ENCODE peak calls at places on chromosomes 12 and 14, in nine cellular contexts. One of them, this sample, is unnamed.
A peak's percentile ranks its signal among the peaks of the same experiment; 100 is the strongest.

GRCh38 chr12:80282761-80283160 is 161.3 kb upstream of the PTPRQ start:
- DNase-seq in endothelial cell of umbilical vein: no peak
- DNase-seq in heart left ventricle: no peak
- DNase-seq in spleen: no peak
- DNase-seq in heart right ventricle: no peak
- DNase-seq in psoas muscle: no peak
- DNase-seq in tibial nerve: no peak
- DNase-seq in CD4-positive, CD25-positive, alpha-beta regulatory T cell: no peak
- DNase-seq in neural progenitor cell: no peak
- DNase-seq in this sample: no peak

GRCh38 chr12:88471641-88472040 is 108.6 kb downstream of the KITLG start:
- DNase-seq in endothelial cell of umbilical vein: no peak
- DNase-seq in psoas muscle: peak; percentile 14
- DNase-seq in heart right ventricle: no peak
- DNase-seq in neural progenitor cell: peak; percentile 77
- DNase-seq in spleen: no peak
- DNase-seq in CD4-positive, CD25-positive, alpha-beta regulatory T cell: no peak
- DNase-seq in tibial nerve: no peak
- DNase-seq in heart left ventricle: no peak
- DNase-seq in this sample: no peak

GRCh38 chr14:59356298-59356697 is 108.9 kb downstream of the GPR135 start:
- DNase-seq in tibial nerve: no peak
- DNase-seq in neural progenitor cell: no peak
- DNase-seq in heart right ventricle: no peak
- DNase-seq in endothelial cell of umbilical vein: no peak
- DNase-seq in CD4-positive, CD25-positive, alpha-beta regulatory T cell: no peak
- DNase-seq in spleen: no peak
- DNase-seq in psoas muscle: no peak
- DNase-seq in heart left ventricle: no peak
- DNase-seq in this sample: no peak

GRCh38 chr14:86654558-86655184 is 1124.7 kb downstream of the FLRT2 start:
- DNase-seq in psoas muscle: no peak
- DNase-seq in neural progenitor cell: peak; percentile 81
- DNase-seq in endothelial cell of umbilical vein: no peak
- DNase-seq in CD4-positive, CD25-positive, alpha-beta regulatory T cell: peak; percentile 16
- DNase-seq in spleen: no peak
- DNase-seq in heart left ventricle: no peak
- DNase-seq in tibial nerve: peak; percentile 61
- DNase-seq in heart right ventricle: peak; percentile 21
- DNase-seq in this sample: no peak

GRCh38 chr12:857611-858010 is 91.9 kb downstream of the RAD52 start:
- DNase-seq in heart right ventricle: no peak
- DNase-seq in spleen: no peak
- DNase-seq in CD4-positive, CD25-positive, alpha-beta regulatory T cell: no peak
- DNase-seq in tibial nerve: peak; percentile 33
- DNase-seq in neural progenitor cell: no peak
- DNase-seq in psoas muscle: peak; percentile 64
- DNase-seq in heart left ventricle: no peak
- DNase-seq in endothelial cell of umbilical vein: no peak
- DNase-seq in this sample: no peak

GRCh38 chr14:66359500-66359899 is 126.7 kb upstream of the CCDC196 start:
- DNase-seq in heart right ventricle: no peak
- DNase-seq in CD4-positive, CD25-positive, alpha-beta regulatory T cell: peak; percentile 71
- DNase-seq in neural progenitor cell: peak; percentile 79
- DNase-seq in endothelial cell of umbilical vein: peak; percentile 48
- DNase-seq in spleen: no peak
- DNase-seq in tibial nerve: no peak
- DNase-seq in heart left ventricle: no peak
- DNase-seq in psoas muscle: no peak
- DNase-seq in this sample: no peak

GRCh38 chr14:32933623-32933942 is 5.1 kb upstream of the NPAS3 start:
- DNase-seq in psoas muscle: no peak
- DNase-seq in heart right ventricle: no peak
- DNase-seq in spleen: no peak
- DNase-seq in endothelial cell of umbilical vein: no peak
- DNase-seq in CD4-positive, CD25-positive, alpha-beta regulatory T cell: no peak
- DNase-seq in neural progenitor cell: peak; percentile 58
- DNase-seq in tibial nerve: no peak
- DNase-seq in heart left ventricle: no peak
- DNase-seq in this sample: no peak

GRCh38 chr14:102187583-102188001 is 47.9 kb downstream of the WDR20 start:
- DNase-seq in psoas muscle: no peak
- DNase-seq in endothelial cell of umbilical vein: no peak
- DNase-seq in heart right ventricle: no peak
- DNase-seq in spleen: no peak
- DNase-seq in CD4-positive, CD25-positive, alpha-beta regulatory T cell: no peak
- DNase-seq in neural progenitor cell: no peak
- DNase-seq in tibial nerve: no peak
- DNase-seq in heart left ventricle: no peak
- DNase-seq in this sample: no peak

GRCh38 chr12:113422030-113422900 is at the start of gene SDSL:
- DNase-seq in spleen: peak; percentile 84
- DNase-seq in endothelial cell of umbilical vein: peak; percentile 58
- DNase-seq in heart right ventricle: peak; percentile 56
- DNase-seq in CD4-positive, CD25-positive, alpha-beta regulatory T cell: peak; percentile 15
- DNase-seq in heart left ventricle: peak; percentile 71
- DNase-seq in neural progenitor cell: peak; percentile 64
- DNase-seq in psoas muscle: peak; percentile 60
- DNase-seq in tibial nerve: peak; percentile 56
- DNase-seq in this sample: peak; percentile 25

GRCh38 chr12:18578191-18578590 is 159.6 kb downstream of the PLCZ1 start:
- DNase-seq in psoas muscle: no peak
- DNase-seq in heart right ventricle: no peak
- DNase-seq in tibial nerve: no peak
- DNase-seq in endothelial cell of umbilical vein: no peak
- DNase-seq in neural progenitor cell: no peak
- DNase-seq in spleen: no peak
- DNase-seq in CD4-positive, CD25-positive, alpha-beta regulatory T cell: no peak
- DNase-seq in heart left ventricle: no peak
- DNase-seq in this sample: no peak

GRCh38 chr14:55389330-55389729 is 22.3 kb downstream of the ATG14 start:
- DNase-seq in psoas muscle: no peak
- DNase-seq in endothelial cell of umbilical vein: no peak
- DNase-seq in heart left ventricle: no peak
- DNase-seq in neural progenitor cell: no peak
- DNase-seq in heart right ventricle: no peak
- DNase-seq in tibial nerve: no peak
- DNase-seq in spleen: no peak
- DNase-seq in CD4-positive, CD25-positive, alpha-beta regulatory T cell: no peak
- DNase-seq in this sample: no peak

GRCh38 chr12:1797991-1798733 is 22.2 kb upstream of the LRTM2 start:
- DNase-seq in tibial nerve: no peak
- DNase-seq in spleen: peak; percentile 85
- DNase-seq in heart right ventricle: no peak
- DNase-seq in CD4-positive, CD25-positive, alpha-beta regulatory T cell: no peak
- DNase-seq in endothelial cell of umbilical vein: no peak
- DNase-seq in psoas muscle: no peak
- DNase-seq in neural progenitor cell: no peak
- DNase-seq in heart left ventricle: peak; percentile 55
- DNase-seq in this sample: no peak

GRCh38 chr12:116959845-116960514 is 49.2 kb downstream of the FBXW8 start:
- DNase-seq in psoas muscle: no peak
- DNase-seq in spleen: no peak
- DNase-seq in tibial nerve: no peak
- DNase-seq in heart right ventricle: no peak
- DNase-seq in CD4-positive, CD25-positive, alpha-beta regulatory T cell: peak; percentile 91
- DNase-seq in neural progenitor cell: no peak
- DNase-seq in heart left ventricle: no peak
- DNase-seq in endothelial cell of umbilical vein: no peak
- DNase-seq in this sample: no peak

GRCh38 chr14:75989134-75989533 is 3.6 kb downstream of the IFT43 start:
- DNase-seq in heart right ventricle: no peak
- DNase-seq in CD4-positive, CD25-positive, alpha-beta regulatory T cell: no peak
- DNase-seq in tibial nerve: peak; percentile 65
- DNase-seq in psoas muscle: no peak
- DNase-seq in neural progenitor cell: no peak
- DNase-seq in heart left ventricle: no peak
- DNase-seq in endothelial cell of umbilical vein: peak; percentile 97
- DNase-seq in spleen: no peak
- DNase-seq in this sample: no peak

GRCh38 chr14:26841361-26841760 is 243.5 kb upstream of the NOVA1 start:
- DNase-seq in endothelial cell of umbilical vein: peak; percentile 51
- DNase-seq in tibial nerve: no peak
- DNase-seq in neural progenitor cell: no peak
- DNase-seq in heart right ventricle: no peak
- DNase-seq in spleen: no peak
- DNase-seq in psoas muscle: no peak
- DNase-seq in CD4-positive, CD25-positive, alpha-beta regulatory T cell: no peak
- DNase-seq in heart left ventricle: no peak
- DNase-seq in this sample: no peak

GRCh38 chr14:59346329-59346728 is 118.9 kb downstream of the GPR135 start:
- DNase-seq in spleen: no peak
- DNase-seq in endothelial cell of umbilical vein: no peak
- DNase-seq in CD4-positive, CD25-positive, alpha-beta regulatory T cell: no peak
- DNase-seq in tibial nerve: no peak
- DNase-seq in heart left ventricle: no peak
- DNase-seq in neural progenitor cell: no peak
- DNase-seq in heart right ventricle: no peak
- DNase-seq in psoas muscle: no peak
- DNase-seq in this sample: no peak

GRCh38 chr12:66467932-66468331 is 165.6 kb downstream of the HELB start:
- DNase-seq in heart right ventricle: no peak
- DNase-seq in heart left ventricle: no peak
- DNase-seq in tibial nerve: no peak
- DNase-seq in neural progenitor cell: no peak
- DNase-seq in spleen: no peak
- DNase-seq in endothelial cell of umbilical vein: no peak
- DNase-seq in CD4-positive, CD25-positive, alpha-beta regulatory T cell: peak; percentile 6
- DNase-seq in psoas muscle: no peak
- DNase-seq in this sample: no peak

GRCh38 chr14:51873221-51873893 is 12.9 kb downstream of the GNG2 start:
- DNase-seq in neural progenitor cell: no peak
- DNase-seq in spleen: no peak
- DNase-seq in endothelial cell of umbilical vein: peak; percentile 87
- DNase-seq in heart left ventricle: no peak
- DNase-seq in tibial nerve: no peak
- DNase-seq in CD4-positive, CD25-positive, alpha-beta regulatory T cell: peak; percentile 78
- DNase-seq in heart right ventricle: no peak
- DNase-seq in psoas muscle: no peak
- DNase-seq in this sample: no peak

GRCh38 chr12:6866163-6866919 is 990 bp upstream of the TPI1 start:
- DNase-seq in heart right ventricle: no peak
- DNase-seq in tibial nerve: no peak
- DNase-seq in CD4-positive, CD25-positive, alpha-beta regulatory T cell: no peak
- DNase-seq in spleen: peak; percentile 83
- DNase-seq in heart left ventricle: no peak
- DNase-seq in endothelial cell of umbilical vein: no peak
- DNase-seq in psoas muscle: no peak
- DNase-seq in neural progenitor cell: peak; percentile 31
- DNase-seq in this sample: no peak
- H3K4me3 ChIP-seq in heart right ventricle: peak overlapping the region; percentile 96
- H3K4me3 ChIP-seq in tibial nerve: peak overlapping the region; percentile 95
- H3K4me3 ChIP-seq in CD4-positive, CD25-positive, alpha-beta regulatory T cell: no peak overlapping the region
- H3K4me3 ChIP-seq in spleen: no peak overlapping the region
- H3K4me3 ChIP-seq in heart left ventricle: peak overlapping the region; percentile 100
- H3K4me3 ChIP-seq in endothelial cell of umbilical vein: no peak overlapping the region
- H3K4me3 ChIP-seq in psoas muscle: peak overlapping the region; percentile 94
- H3K4me3 ChIP-seq in neural progenitor cell: peak overlapping the region; percentile 96
- H3K4me3 ChIP-seq in this sample: peak overlapping the region; percentile 99

GRCh38 chr12:109144224-109144623 is 27.8 kb downstream of the ACACB start:
- DNase-seq in psoas muscle: no peak
- DNase-seq in spleen: no peak
- DNase-seq in neural progenitor cell: no peak
- DNase-seq in endothelial cell of umbilical vein: no peak
- DNase-seq in tibial nerve: no peak
- DNase-seq in heart right ventricle: no peak
- DNase-seq in heart left ventricle: no peak
- DNase-seq in CD4-positive, CD25-positive, alpha-beta regulatory T cell: no peak
- DNase-seq in this sample: no peak
- H3K4me1 ChIP-seq in psoas muscle: peaks cover 77% of the 10 kb centered on the region
- H3K4me1 ChIP-seq in spleen: no peaks in the 10 kb centered on the region
- H3K4me1 ChIP-seq in neural progenitor cell: no peaks in the 10 kb centered on the region
- H3K4me1 ChIP-seq in endothelial cell of umbilical vein: no peaks in the 10 kb centered on the region
- H3K4me1 ChIP-seq in tibial nerve: no peaks in the 10 kb centered on the region
- H3K4me1 ChIP-seq in heart right ventricle: peaks cover 28% of the 10 kb centered on the region
- H3K4me1 ChIP-seq in heart left ventricle: peaks cover 76% of the 10 kb centered on the region
- H3K4me1 ChIP-seq in CD4-positive, CD25-positive, alpha-beta regulatory T cell: no peaks in the 10 kb centered on the region
- H3K4me1 ChIP-seq in this sample: peaks cover 5% of the 10 kb centered on the region

GRCh38 chr12:100656141-100656540 is 82.7 kb downstream of the GAS2L3 start:
- DNase-seq in heart left ventricle: no peak
- DNase-seq in neural progenitor cell: no peak
- DNase-seq in endothelial cell of umbilical vein: no peak
- DNase-seq in heart right ventricle: no peak
- DNase-seq in psoas muscle: no peak
- DNase-seq in tibial nerve: no peak
- DNase-seq in spleen: no peak
- DNase-seq in CD4-positive, CD25-positive, alpha-beta regulatory T cell: no peak
- DNase-seq in this sample: no peak

GRCh38 chr12:100666588-100666987 is 93.1 kb downstream of the GAS2L3 start:
- DNase-seq in heart left ventricle: no peak
- DNase-seq in CD4-positive, CD25-positive, alpha-beta regulatory T cell: no peak
- DNase-seq in psoas muscle: no peak
- DNase-seq in endothelial cell of umbilical vein: no peak
- DNase-seq in neural progenitor cell: peak; percentile 31
- DNase-seq in spleen: no peak
- DNase-seq in heart right ventricle: no peak
- DNase-seq in tibial nerve: no peak
- DNase-seq in this sample: no peak

GRCh38 chr12:100656806-100657205 is 83.3 kb downstream of the GAS2L3 start:
- DNase-seq in endothelial cell of umbilical vein: no peak
- DNase-seq in neural progenitor cell: peak; percentile 67
- DNase-seq in psoas muscle: no peak
- DNase-seq in CD4-positive, CD25-positive, alpha-beta regulatory T cell: no peak
- DNase-seq in heart left ventricle: no peak
- DNase-seq in spleen: no peak
- DNase-seq in heart right ventricle: no peak
- DNase-seq in tibial nerve: no peak
- DNase-seq in this sample: no peak

DNA sequence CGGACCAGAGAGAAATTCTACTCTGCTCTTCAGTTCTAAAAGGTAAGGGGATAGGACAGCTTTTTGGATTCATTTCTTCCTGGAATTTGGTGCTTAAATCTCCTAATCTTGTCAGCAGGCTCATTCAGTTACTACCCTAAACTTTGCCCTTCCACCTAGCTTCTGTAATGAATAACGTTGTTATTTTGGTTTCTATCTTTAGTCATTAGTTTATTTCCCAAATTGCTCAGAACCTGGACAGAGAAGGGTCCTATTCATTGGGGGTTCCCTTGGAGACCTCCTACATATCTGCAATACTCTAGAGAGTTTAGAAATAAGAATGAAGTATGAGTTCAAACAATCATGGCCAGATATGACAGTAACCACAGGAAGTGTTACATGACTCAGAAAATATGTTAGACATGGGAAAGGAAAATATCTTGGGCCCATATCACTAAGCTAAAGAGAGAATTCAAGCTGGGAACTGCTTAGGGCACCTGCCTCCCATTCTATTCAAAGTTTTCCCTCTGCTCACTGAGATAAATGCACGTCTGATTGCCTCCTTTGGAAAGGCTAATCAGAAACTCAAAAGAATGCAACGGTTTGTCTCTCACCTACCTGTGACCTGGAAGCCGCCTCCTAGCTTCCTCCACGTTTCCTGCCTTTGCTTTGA is 87.9 kb downstream of the GAS2L3 start:
- DNase-seq in tibial nerve: no peak
- DNase-seq in psoas muscle: no peak
- DNase-seq in heart left ventricle: no peak
- DNase-seq in heart right ventricle: no peak
- DNase-seq in neural progenitor cell: no peak
- DNase-seq in spleen: no peak
- DNase-seq in CD4-positive, CD25-positive, alpha-beta regulatory T cell: no peak
- DNase-seq in endothelial cell of umbilical vein: peak; percentile 3
- DNase-seq in this sample: no peak
- H3K4me3 ChIP-seq in tibial nerve: no peak overlapping the region
- H3K4me3 ChIP-seq in psoas muscle: no peak overlapping the region
- H3K4me3 ChIP-seq in heart left ventricle: no peak overlapping the region
- H3K4me3 ChIP-seq in heart right ventricle: no peak overlapping the region
- H3K4me3 ChIP-seq in neural progenitor cell: no peak overlapping the region
- H3K4me3 ChIP-seq in spleen: no peak overlapping the region
- H3K4me3 ChIP-seq in CD4-positive, CD25-positive, alpha-beta regulatory T cell: no peak overlapping the region
- H3K4me3 ChIP-seq in endothelial cell of umbilical vein: no peak overlapping the region
- H3K4me3 ChIP-seq in this sample: no peak overlapping the region

GRCh38 chr12:27552886-27553560 is 29.0 kb downstream of the PPFIBP1 start:
- DNase-seq in spleen: no peak
- DNase-seq in tibial nerve: no peak
- DNase-seq in neural progenitor cell: no peak
- DNase-seq in heart right ventricle: no peak
- DNase-seq in endothelial cell of umbilical vein: no peak
- DNase-seq in CD4-positive, CD25-positive, alpha-beta regulatory T cell: no peak
- DNase-seq in psoas muscle: no peak
- DNase-seq in heart left ventricle: no peak
- DNase-seq in this sample: no peak
- H3K4me1 ChIP-seq in spleen: peaks cover 31% of the 10 kb centered on the region
- H3K4me1 ChIP-seq in tibial nerve: peaks cover 41% of the 10 kb centered on the region
- H3K4me1 ChIP-seq in neural progenitor cell: peaks cover 4% of the 10 kb centered on the region
- H3K4me1 ChIP-seq in heart right ventricle: peaks cover 92% of the 10 kb centered on the region
- H3K4me1 ChIP-seq in endothelial cell of umbilical vein: peaks cover 90% of the 10 kb centered on the region
- H3K4me1 ChIP-seq in CD4-positive, CD25-positive, alpha-beta regulatory T cell: no peaks in the 10 kb centered on the region
- H3K4me1 ChIP-seq in psoas muscle: peaks cover 93% of the 10 kb centered on the region
- H3K4me1 ChIP-seq in heart left ventricle: peaks cover 99% of the 10 kb centered on the region
- H3K4me1 ChIP-seq in this sample: peaks cover 71% of the 10 kb centered on the region

This sample was measured in thoracic aorta.